ENCODE peak calls at places on chromosomes 1 and 21, in eight cellular contexts. L is GM12878; P is AG20443; W is central memory CD4-positive, alpha-beta T cell; J is Daoy; D is effector memory CD4-positive, alpha-beta T cell; I is GM12891; G is NCI-H1105 treated with DMSO at 0.1 percent for 48 hours. S is an unnamed sample.

GRCh38 chr21:16241500-16241963 is 511.8 kb downstream of the USP25 start:
- DNase-seq in D (no peak), W (no peak), J (no peak), L (no peak), I (no peak), P (no peak), G (no peak), S (no peak)

GRCh38 chr21:15682182-15682895 is 47.4 kb upstream of the USP25 start:
- DNase-seq in D (no peak), J (peak), W (no peak), L (no peak), P (peak), G (no peak), I (no peak), S (no peak)

GRCh38 chr1:119582801-119583200 is 65.3 kb downstream of the ZNF697 start:
- DNase-seq in D (no peak), I (no peak), P (peak), G (peak), J (peak), L (no peak), W (no peak), S (peak)

GRCh38 chr1:33433509-33434362 is 2.8 kb upstream of the PHC2 start:
- DNase-seq in D (no peak), G (no peak), L (no peak), J (peak), W (no peak), I (no peak), P (peak), S (no peak)

GRCh38 chr1:11951901-11952300 is 17.4 kb downstream of the PLOD1 start:
- DNase-seq in G (no peak), P (no peak), W (no peak), D (no peak), L (no peak), J (no peak), I (no peak), S (no peak)

GRCh38 chr1:164310166-164310565 is 248.8 kb upstream of the PBX1 start:
- DNase-seq in I (no peak), J (no peak), L (no peak), P (peak), W (no peak), D (no peak), G (no peak), S (no peak)

GRCh38 chr21:46003575-46004007 is 22.0 kb downstream of the COL6A1 start:
- DNase-seq in J (peak), P (no peak), G (no peak), I (no peak), D (no peak), L (no peak), W (no peak), S (no peak)

GRCh38 chr1:232725303-232726047 is 79.7 kb upstream of the MAP10 start:
- DNase-seq in G (no peak), I (no peak), P (no peak), L (peak), J (peak), D (no peak), W (no peak), S (no peak)

GRCh38 chr1:230498704-230499103 is 72.6 kb upstream of the PGBD5 start:
- DNase-seq in G (peak), J (no peak), L (no peak), I (no peak), P (no peak), D (no peak), W (no peak), S (peak)

GRCh38 chr1:32180186-32181060 is 948 bp downstream of the TXLNA start:
- DNase-seq in L (no peak), I (peak), G (peak), J (peak), W (no peak), D (no peak), P (peak), S (no peak)

GRCh38 chr1:159188375-159188788 is 16.3 kb upstream of the ACKR1 start:
- DNase-seq in W (no peak), P (peak), I (no peak), J (peak), G (peak), D (no peak), L (no peak), S (no peak)

GRCh38 chr1:208245185-208245705 is 1.1 kb upstream of the PLXNA2 start:
- DNase-seq in J (peak), G (peak), I (peak), D (peak), W (peak), L (peak), P (peak), S (peak)

GRCh38 chr21:38813143-38813542 is 7.4 kb downstream of the ETS2 start:
- DNase-seq in L (no peak), I (no peak), G (no peak), P (no peak), W (no peak), D (no peak), J (no peak), S (no peak)

GRCh38 chr21:14303731-14304488 is 79.0 kb downstream of the HSPA13 start:
- DNase-seq in G (no peak), P (no peak), I (no peak), D (no peak), W (no peak), J (no peak), L (no peak), S (no peak)

GRCh38 chr1:245549981-245550701 is 395.4 kb downstream of the KIF26B start:
- DNase-seq in I (no peak), L (no peak), W (no peak), P (peak), G (no peak), J (no peak), D (no peak), S (no peak)

GRCh38 chr1:40395211-40396175 is 22.0 kb downstream of the SMAP2 start:
- DNase-seq in P (no peak), D (no peak), G (no peak), I (no peak), J (no peak), W (no peak), L (no peak), S (no peak)